ENCODE peak calls at places on chromosome 14, in four cellular contexts. One of them, this sample, is unnamed.

GRCh38 chr14:57870686-57871457 is 5.0 kb upstream of the SLC35F4 start:
- DNase-seq in fibroblast of mammary gland: no peak
- DNase-seq in CD8-positive, alpha-beta T cell: no peak
- DNase-seq in left ventricle myocardium inferior: no peak
- DNase-seq in this sample: no peak

GRCh38 chr14:24965578-24965933 is 84.4 kb downstream of the STXBP6 start:
- DNase-seq in fibroblast of mammary gland: no peak
- DNase-seq in left ventricle myocardium inferior: no peak
- DNase-seq in CD8-positive, alpha-beta T cell: no peak
- DNase-seq in this sample: no peak

GRCh38 chr14:23922545-23922944 is 31.0 kb upstream of the DHRS4 start:
- DNase-seq in fibroblast of mammary gland: no peak
- DNase-seq in CD8-positive, alpha-beta T cell: no peak
- DNase-seq in left ventricle myocardium inferior: no peak
- DNase-seq in this sample: no peak

GRCh38 chr14:56846970-56847928 is 37.0 kb upstream of the OTX2 start:
- DNase-seq in CD8-positive, alpha-beta T cell: no peak
- DNase-seq in left ventricle myocardium inferior: no peak
- DNase-seq in fibroblast of mammary gland: no peak
- DNase-seq in this sample: no peak

GRCh38 chr14:68392393-68393085 is 400.3 kb downstream of the ZFP36L1 start:
- DNase-seq in fibroblast of mammary gland: no peak
- DNase-seq in left ventricle myocardium inferior: peak
- DNase-seq in CD8-positive, alpha-beta T cell: no peak
- DNase-seq in this sample: no peak

GRCh38 chr14:99727096-99727870 is 43.2 kb downstream of the CYP46A1 start:
- DNase-seq in fibroblast of mammary gland: no peak
- DNase-seq in left ventricle myocardium inferior: no peak
- DNase-seq in CD8-positive, alpha-beta T cell: no peak
- DNase-seq in this sample: no peak

GRCh38 chr14:94079891-94080605 is 954 bp downstream of the DDX24 start:
- DNase-seq in left ventricle myocardium inferior: no peak
- DNase-seq in CD8-positive, alpha-beta T cell: no peak
- DNase-seq in fibroblast of mammary gland: peak
- DNase-seq in this sample: peak

GRCh38 chr14:80996049-80996901 is 40.9 kb downstream of the TSHR start:
- DNase-seq in CD8-positive, alpha-beta T cell: no peak
- DNase-seq in left ventricle myocardium inferior: no peak
- DNase-seq in fibroblast of mammary gland: peak
- DNase-seq in this sample: peak

GRCh38 chr14:97219356-97220017 is 422.3 kb downstream of the VRK1 start:
- DNase-seq in left ventricle myocardium inferior: no peak
- DNase-seq in CD8-positive, alpha-beta T cell: no peak
- DNase-seq in fibroblast of mammary gland: no peak
- DNase-seq in this sample: no peak

DNA sequence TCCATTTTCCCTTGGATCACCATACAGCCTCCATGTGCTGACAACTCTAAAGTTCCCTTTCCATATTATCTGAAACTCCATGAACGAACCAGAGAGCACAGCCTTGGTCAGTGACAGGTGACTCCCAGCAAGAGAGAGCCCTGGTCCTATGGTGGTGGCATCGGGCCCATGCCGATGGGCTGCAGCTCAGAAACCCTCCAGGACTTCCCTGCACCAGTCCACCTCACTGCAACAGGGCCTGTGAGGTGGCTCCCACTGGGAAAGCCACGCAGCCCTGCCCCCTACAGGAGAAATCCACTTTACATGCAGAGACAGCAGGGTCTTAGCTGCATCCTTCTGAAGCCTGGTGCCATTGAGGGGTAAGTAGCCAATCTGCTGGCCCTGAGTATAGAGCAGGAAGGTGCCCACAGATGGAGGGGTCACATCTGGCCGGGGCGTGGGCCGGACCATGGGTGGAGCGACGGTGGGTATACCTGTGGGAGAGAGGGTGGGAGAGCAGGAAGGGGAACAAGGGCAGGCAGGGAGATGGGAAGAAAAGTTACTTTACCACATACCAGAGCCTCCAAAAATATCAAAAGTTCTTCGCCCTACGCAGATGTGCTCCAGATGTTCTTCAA is 24.7 kb downstream of the RTRAF start:
- DNase-seq in CD8-positive, alpha-beta T cell: no peak
- DNase-seq in left ventricle myocardium inferior: peak
- DNase-seq in fibroblast of mammary gland: no peak
- DNase-seq in this sample: no peak
- TF ChIP-seq CTCF in CD8-positive, alpha-beta T cell: no peak
- TF ChIP-seq CTCF in left ventricle myocardium inferior: peak
- TF ChIP-seq CTCF in fibroblast of mammary gland: peak
- TF ChIP-seq CTCF in this sample: peak

DNA sequence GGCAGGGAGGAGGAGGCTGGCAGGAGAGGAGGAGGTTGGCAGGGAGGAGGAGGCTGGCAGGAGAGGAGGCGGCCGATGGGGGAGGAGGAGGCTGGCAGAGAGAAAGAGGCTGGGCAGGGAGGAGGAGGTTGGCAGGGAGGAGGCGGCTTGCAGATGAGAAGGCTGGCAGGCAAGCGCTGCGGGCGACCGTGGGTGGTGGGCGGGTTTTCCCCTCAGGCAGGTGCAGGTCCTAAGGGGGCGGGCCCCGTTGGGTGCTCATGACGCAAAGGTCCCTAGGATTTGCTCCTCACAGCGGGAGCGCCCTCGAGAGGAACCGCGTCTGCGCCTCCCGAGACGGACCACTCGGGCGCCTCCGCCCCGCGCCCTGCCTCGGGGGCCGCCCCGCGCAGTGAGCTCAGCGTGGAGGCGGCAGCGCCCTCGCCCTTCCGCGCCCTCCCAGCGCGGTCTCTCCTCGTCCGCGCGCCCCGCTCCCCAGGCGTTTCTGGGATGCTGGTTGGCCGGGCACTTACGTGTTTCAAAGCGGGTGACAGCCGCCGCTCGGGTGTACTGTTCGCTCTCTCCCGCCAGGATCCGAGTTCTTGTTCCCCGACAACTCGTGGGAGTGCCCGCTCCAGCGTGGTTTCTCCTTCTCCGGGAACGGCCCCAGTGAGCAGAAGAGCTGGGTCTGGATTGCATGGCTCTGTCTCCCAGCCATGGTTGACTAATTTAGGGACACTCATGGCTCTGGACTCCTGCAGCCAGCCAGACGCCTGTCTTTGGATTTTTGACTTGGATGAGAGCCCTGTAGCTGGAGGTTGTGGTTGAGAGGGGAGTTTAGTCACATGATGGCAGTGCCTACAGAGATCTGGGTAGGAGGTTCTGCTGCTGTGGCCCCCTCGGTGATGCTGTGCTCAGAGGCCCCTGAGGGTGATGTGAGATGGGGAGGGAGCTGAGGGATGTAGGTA is 64.1 kb upstream of the PPP4R3A start:
- DNase-seq in left ventricle myocardium inferior: peak
- DNase-seq in fibroblast of mammary gland: peak
- DNase-seq in CD8-positive, alpha-beta T cell: peak
- DNase-seq in this sample: peak
- H3K4me3 ChIP-seq in left ventricle myocardium inferior: peak
- H3K4me3 ChIP-seq in fibroblast of mammary gland: peak
- H3K4me3 ChIP-seq in CD8-positive, alpha-beta T cell: peak
- H3K4me3 ChIP-seq in this sample: peak

DNA sequence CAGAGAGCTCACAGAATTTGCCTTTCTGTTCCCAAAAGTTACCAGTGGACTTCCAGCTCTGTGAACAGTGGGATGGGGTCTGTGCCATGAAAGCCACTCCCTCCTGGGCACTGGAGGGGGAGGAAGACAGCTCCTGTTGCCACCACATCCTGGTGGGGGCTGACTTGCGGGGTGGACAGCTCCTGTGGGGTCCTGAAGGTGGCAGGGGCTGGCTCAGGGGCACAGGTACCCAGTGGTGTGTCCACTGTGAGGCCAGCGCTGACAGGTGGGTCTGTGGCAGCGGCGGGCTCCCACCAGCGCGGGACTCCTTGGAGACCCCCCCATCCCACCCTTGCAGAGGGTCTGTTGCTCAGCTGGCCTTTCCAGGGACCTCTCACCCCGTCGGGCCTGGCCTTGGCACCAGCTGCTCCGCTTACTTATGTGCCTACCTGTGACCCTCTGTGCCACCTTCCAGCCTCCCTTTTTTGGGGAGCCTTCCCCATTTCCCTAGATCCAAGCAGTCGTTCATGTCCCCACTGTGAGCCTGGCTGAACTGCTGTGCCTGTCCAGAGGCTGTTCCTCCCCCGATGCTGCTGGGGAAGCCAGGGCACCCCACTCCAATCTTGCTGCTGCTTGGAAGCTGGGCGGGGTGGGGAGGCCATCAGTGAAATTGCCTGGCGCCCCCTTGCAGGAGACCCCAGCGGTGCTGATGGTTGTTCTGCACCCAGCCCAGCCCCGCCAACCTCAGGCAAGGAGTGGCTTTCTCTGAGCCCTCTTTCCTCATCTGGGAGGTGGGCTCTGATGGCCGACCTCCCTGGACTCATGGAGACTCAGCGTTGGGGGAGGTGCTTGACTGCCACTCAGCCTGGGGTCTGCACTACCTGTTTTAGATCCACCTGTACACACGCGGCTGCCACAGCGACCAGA is 2.2 kb downstream of the TEDC1 start:
- DNase-seq in CD8-positive, alpha-beta T cell: no peak
- DNase-seq in fibroblast of mammary gland: no peak
- DNase-seq in left ventricle myocardium inferior: peak
- DNase-seq in this sample: no peak
- TF ChIP-seq CTCF in CD8-positive, alpha-beta T cell: no peak
- TF ChIP-seq CTCF in fibroblast of mammary gland: no peak
- TF ChIP-seq CTCF in left ventricle myocardium inferior: no peak
- TF ChIP-seq CTCF in this sample: no peak

GRCh38 chr14:21534576-21534975 is 8.4 kb upstream of the SALL2 start:
- DNase-seq in CD8-positive, alpha-beta T cell: no peak
- DNase-seq in fibroblast of mammary gland: no peak
- DNase-seq in left ventricle myocardium inferior: no peak
- DNase-seq in this sample: no peak
- H3K4me3 ChIP-seq in CD8-positive, alpha-beta T cell: no peak
- H3K4me3 ChIP-seq in fibroblast of mammary gland: no peak
- H3K4me3 ChIP-seq in left ventricle myocardium inferior: no peak
- H3K4me3 ChIP-seq in this sample: no peak

GRCh38 chr14:61064210-61064609 is 83.2 kb downstream of the SLC38A6 start:
- DNase-seq in fibroblast of mammary gland: no peak
- DNase-seq in left ventricle myocardium inferior: no peak
- DNase-seq in CD8-positive, alpha-beta T cell: no peak
- DNase-seq in this sample: no peak
- TF ChIP-seq CTCF in fibroblast of mammary gland: no peak
- TF ChIP-seq CTCF in left ventricle myocardium inferior: no peak
- TF ChIP-seq CTCF in CD8-positive, alpha-beta T cell: no peak
- TF ChIP-seq CTCF in this sample: no peak

This sample was measured in fibroblast of the aortic adventitia.